ENCODE peak calls at places on chromosomes 16 and 17, in eight cellular contexts. T is myocyte; N is adrenal gland; Y is GM12864; Q is hypothalamus; A is GOT3; H is EH; Z is stimulated activated naive B cell treated with anti-CD40 and anti-IgM and Interleukin-4, amounts not matched to agents 10 μg/mL and 1 μg/mL and 100 μg/mL, for 72 hours. P is an unnamed sample.

GRCh38 chr17:51118330-51119195 is 2.1 kb downstream of the SPAG9 start:
- DNase-seq in T (peak; percentile 18), N (no peak), Y (no peak), Q (no peak), A (no peak), H (no peak), Z (no peak), P (no peak)

GRCh38 chr16:86581458-86581857 is 3.1 kb downstream of the FOXL1 start:
- DNase-seq in T (no peak), N (no peak), Y (no peak), Q (no peak), A (no peak), H (peak; percentile 53), Z (no peak), P (no peak)

GRCh38 chr16:1920727-1921155 is 2.5 kb upstream of the HS3ST6 start:
- DNase-seq in T (no peak), N (peak; percentile 41), Y (no peak), Q (no peak), A (no peak), H (peak; percentile 22), Z (no peak), P (no peak)

GRCh38 chr17:55691666-55692065 is 31.0 kb downstream of the TMEM100 start:
- DNase-seq in T (peak; percentile 19), N (no peak), Y (no peak), Q (no peak), A (no peak), H (no peak), Z (no peak), P (no peak)

GRCh38 chr17:76887809-76888208 is 19.6 kb downstream of the MGAT5B start:
- DNase-seq in T (no peak), N (no peak), Y (no peak), Q (no peak), A (no peak), H (peak; percentile 22), Z (no peak), P (no peak)

GRCh38 chr16:88991813-88992350 is 14.9 kb upstream of the CBFA2T3 start:
- DNase-seq in T (no peak), N (no peak), Y (no peak), Q (no peak), A (no peak), H (peak; percentile 9), Z (no peak), P (no peak)

GRCh38 chr16:77585379-77585778 is 136.9 kb upstream of the NUDT7 start:
- DNase-seq in T (no peak), N (peak; percentile 19), Y (no peak), Q (no peak), A (no peak), H (peak; percentile 5), Z (no peak), P (no peak)

GRCh38 chr17:3803308-3803640 is 2.3 kb upstream of the ITGAE start:
- DNase-seq in T (no peak), N (no peak), Y (no peak), Q (no peak), A (no peak), H (no peak), Z (no peak), P (no peak)

GRCh38 chr16:85402910-85403692 is 210.0 kb upstream of the GSE1 start:
- DNase-seq in T (peak; percentile 29), N (peak; percentile 76), Y (no peak), Q (no peak), A (no peak), H (peak; percentile 62), Z (no peak), P (no peak)